ENCODE peak calls at places on chromosomes 13 and 19, in eight cellular contexts. L is heart right ventricle, R is fibroblast of lung, S is uterus, I is body of pancreas, K is thoracic aorta, H is stomach, C is tibial nerve. M is an unnamed sample.

GRCh38 chr13:110914293-110915056 is 394 bp downstream of the ANKRD10 start:
- DNase-seq in L (peak), I (peak), S (peak), H (peak), K (peak), R (peak), C (peak), M (peak)

GRCh38 chr13:64164435-64164834 is 2748.8 kb upstream of the PCDH20 start:
- DNase-seq in I (no peak), C (no peak), S (peak), K (no peak), L (no peak), R (no peak), H (no peak), M (no peak)

GRCh38 chr13:54733639-54734038 is 1705.0 kb downstream of the OLFM4 start:
- DNase-seq in K (no peak), H (no peak), S (no peak), I (no peak), L (no peak), C (no peak), R (no peak), M (no peak)

GRCh38 chr13:76887070-76887563 is 912 bp upstream of the KCTD12 start:
- DNase-seq in L (peak), K (no peak), I (no peak), H (no peak), R (no peak), S (peak), C (no peak), M (no peak)

GRCh38 chr13:93775507-93776108 is 549.0 kb downstream of the GPC6 start:
- DNase-seq in L (no peak), C (no peak), I (no peak), K (no peak), R (peak), H (no peak), S (no peak), M (no peak)

GRCh38 chr13:72983085-72983768 is 75.6 kb upstream of the KLF5 start:
- DNase-seq in R (peak), L (no peak), I (peak), K (no peak), C (no peak), H (peak), S (no peak), M (no peak)

GRCh38 chr19:35902870-35903475 is 644 bp downstream of the HCST start:
- DNase-seq in S (no peak), C (no peak), L (no peak), H (no peak), R (no peak), K (no peak), I (no peak), M (no peak)

GRCh38 chr13:71625183-71625582 is 241.8 kb downstream of the DACH1 start:
- DNase-seq in K (no peak), H (no peak), S (no peak), C (no peak), R (no peak), L (no peak), I (no peak), M (no peak)

GRCh38 chr19:37999309-38000213 is 92.6 kb downstream of the SIPA1L3 start:
- DNase-seq in R (peak), I (peak), C (peak), H (no peak), S (peak), L (peak), K (no peak), M (peak)

GRCh38 chr19:49459388-49459787 is 6.4 kb downstream of the ALDH16A1 start:
- DNase-seq in L (no peak), R (no peak), K (no peak), H (no peak), S (no peak), I (no peak), C (no peak), M (no peak)

GRCh38 chr13:113187263-113187669 is 21.2 kb downstream of the PCID2 start:
- DNase-seq in R (peak), I (peak), L (peak), K (peak), S (peak), H (peak), C (peak), M (peak)

GRCh38 chr13:44904982-44905381 is 84.3 kb downstream of the NUFIP1 start:
- DNase-seq in S (peak), C (peak), H (peak), L (peak), K (peak), I (peak), R (peak), M (peak)

GRCh38 chr13:44908712-44909111 is 80.6 kb downstream of the NUFIP1 start:
- DNase-seq in S (no peak), C (no peak), L (no peak), K (no peak), I (no peak), R (no peak), H (no peak), M (no peak)

GRCh38 chr13:44908266-44908665 is 81.0 kb downstream of the NUFIP1 start:
- DNase-seq in L (no peak), R (no peak), I (no peak), H (no peak), C (no peak), K (no peak), S (no peak), M (no peak)

GRCh38 chr13:44906758-44907157 is 82.5 kb downstream of the NUFIP1 start:
- DNase-seq in C (no peak), S (peak), K (no peak), I (peak), R (peak), L (peak), H (peak), M (no peak)

GRCh38 chr13:44906230-44906629 is 83.0 kb downstream of the NUFIP1 start:
- DNase-seq in L (no peak), S (no peak), K (no peak), R (no peak), H (no peak), I (peak), C (no peak), M (no peak)
- H3K27ac ChIP-seq in L (no peak), S (peak), K (peak), R (no peak), H (peak), I (peak), C (peak), M (peak)

GRCh38 chr13:27535546-27535945 is 84.8 kb downstream of the LNX2 start:
- DNase-seq in I (no peak), K (no peak), R (peak), L (no peak), H (no peak), C (no peak), S (no peak), M (no peak)
- TF ChIP-seq CTCF in I (no peak), K (no peak), R (no peak), L (no peak), H (no peak), C (no peak), S (no peak), M (no peak)

GRCh38 chr19:34179066-34179465 is 6.8 kb downstream of the LSM14A start:
- DNase-seq in K (no peak), R (no peak), C (no peak), I (no peak), L (no peak), H (no peak), S (no peak), M (no peak)

GRCh38 chr19:34180709-34181108 is 8.4 kb downstream of the LSM14A start:
- DNase-seq in S (no peak), C (no peak), I (no peak), K (no peak), L (no peak), R (no peak), H (no peak), M (no peak)

GRCh38 chr19:34176581-34176980 is 4.3 kb downstream of the LSM14A start:
- DNase-seq in I (no peak), R (no peak), K (no peak), C (no peak), H (no peak), L (no peak), S (no peak), M (no peak)

GRCh38 chr19:34180273-34180672 is 8.0 kb downstream of the LSM14A start:
- DNase-seq in K (no peak), S (no peak), L (no peak), I (no peak), R (no peak), H (no peak), C (no peak), M (no peak)

DNA sequence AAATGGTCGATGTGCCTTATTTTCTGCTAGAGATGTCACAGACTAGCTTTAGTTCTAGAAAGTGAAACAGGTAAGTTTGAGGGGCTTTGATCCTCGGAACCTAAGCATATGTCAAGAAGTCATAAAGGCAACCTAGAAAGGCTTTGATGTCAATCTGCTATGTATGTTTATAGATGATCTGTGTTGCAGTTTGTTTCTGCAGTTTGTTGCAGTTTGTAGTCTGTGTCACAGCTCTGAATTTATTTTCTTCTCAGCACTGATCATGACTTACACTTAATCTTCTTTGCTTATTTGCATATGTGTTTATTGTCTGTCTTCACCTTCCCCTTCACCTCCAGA is 5.9 kb downstream of the LSM14A start:
- DNase-seq in H (no peak), C (no peak), K (no peak), L (no peak), I (no peak), S (no peak), R (no peak), M (no peak)
- H3K4me3 ChIP-seq in H (no peak), C (no peak), K (no peak), L (peak), I (no peak), S (no peak), R (no peak), M (peak)

GRCh38 chr19:1173160-1173844 is 766 bp downstream of the SBNO2 start:
- DNase-seq in S (peak), K (no peak), R (no peak), I (no peak), H (no peak), L (no peak), C (no peak), M (peak)
- H3K27ac ChIP-seq in S (peak), K (peak), R (peak), I (peak), H (peak), L (peak), C (peak), M (peak)

M was measured in coronary artery.